ENCODE peak calls at places on chromosome X, in six cellular contexts. V, Y, X, E, A and H are unnamed samples.

GRCh38 chrX:120350458-120351138 is 11.3 kb upstream of the ATP1B4 start:
- DNase-seq in V (no peak), Y (no peak), X (no peak), E (no peak), A (no peak), H (no peak)

GRCh38 chrX:110454336-110454735 is 95.7 kb downstream of the RTL9 start:
- DNase-seq in V (no peak), Y (no peak), X (no peak), E (no peak), A (no peak), H (no peak)

GRCh38 chrX:51163730-51164129 is 168.9 kb upstream of the NUDT10 start:
- DNase-seq in V (no peak), Y (no peak), X (no peak), E (no peak), A (no peak), H (no peak)

GRCh38 chrX:74171465-74171864 is 132.5 kb upstream of the ZCCHC13 start:
- DNase-seq in V (no peak), Y (no peak), X (no peak), E (no peak), A (no peak), H (no peak)

GRCh38 chrX:370963-371745 is 15.6 kb downstream of the PPP2R3B start:
- DNase-seq in V (no peak), Y (no peak), X (no peak), E (no peak), A (no peak), H (no peak)

GRCh38 chrX:30308263-30309138 is 689 bp downstream of the NR0B1 start:
- DNase-seq in V (no peak), Y (peak), X (no peak), E (no peak), A (peak), H (no peak)

GRCh38 chrX:45743081-45743533 is 542.4 kb upstream of the DIPK2B start:
- DNase-seq in V (no peak), Y (no peak), X (no peak), E (no peak), A (peak), H (no peak)

GRCh38 chrX:127457161-127457560 is 595.0 kb downstream of the ACTRT1 start:
- DNase-seq in V (no peak), Y (no peak), X (no peak), E (no peak), A (no peak), H (no peak)

GRCh38 chrX:40078489-40079288 is 19.1 kb downstream of the BCOR start:
- DNase-seq in V (no peak), Y (no peak), X (no peak), E (no peak), A (no peak), H (no peak)

GRCh38 chrX:123215397-123216089 is 31.5 kb downstream of the GRIA3 start:
- DNase-seq in V (no peak), Y (no peak), X (no peak), E (no peak), A (no peak), H (no peak)

GRCh38 chrX:45840411-45840950 is 639.8 kb upstream of the DIPK2B start:
- DNase-seq in V (no peak), Y (no peak), X (no peak), E (no peak), A (no peak), H (no peak)

GRCh38 chrX:22314211-22314610 is 41.5 kb downstream of the CBLL2 start:
- DNase-seq in V (no peak), Y (no peak), X (no peak), E (no peak), A (no peak), H (no peak)

GRCh38 chrX:23792861-23793553 is 10.0 kb downstream of the SAT1 start:
- DNase-seq in V (no peak), Y (no peak), X (no peak), E (no peak), A (no peak), H (no peak)

GRCh38 chrX:4710618-4711433 is 997.4 kb upstream of the PRKX start:
- DNase-seq in V (no peak), Y (no peak), X (no peak), E (no peak), A (peak), H (no peak)

GRCh38 chrX:40733691-40734090 is 1.7 kb downstream of the MED14 start:
- DNase-seq in V (no peak), Y (no peak), X (no peak), E (no peak), A (no peak), H (no peak)

GRCh38 chrX:16005899-16006298 is 117.5 kb upstream of the GRPR start:
- DNase-seq in V (no peak), Y (no peak), X (no peak), E (no peak), A (no peak), H (no peak)

GRCh38 chrX:133995759-133996158 is 10.4 kb upstream of the GPC3 start:
- DNase-seq in V (no peak), Y (no peak), X (no peak), E (no peak), A (no peak), H (no peak)

GRCh38 chrX:116198810-116199209 is 28.3 kb downstream of the AGTR2 start:
- DNase-seq in V (no peak), Y (no peak), X (no peak), E (no peak), A (no peak), H (no peak)

GRCh38 chrX:135629342-135629741 is 84.1 kb upstream of the CT45A1 start:
- DNase-seq in V (no peak), Y (no peak), X (no peak), E (no peak), A (no peak), H (no peak)

GRCh38 chrX:135632353-135632752 is 81.1 kb upstream of the CT45A1 start:
- DNase-seq in V (no peak), Y (peak), X (no peak), E (no peak), A (no peak), H (no peak)
- TF ChIP-seq CTCF in V (no peak), Y (peak), X (no peak), E (no peak), A (no peak), H (no peak)

GRCh38 chrX:6644411-6644810 is 109.5 kb upstream of the VCX3A start:
- DNase-seq in V (no peak), Y (no peak), X (no peak), E (peak), A (no peak), H (no peak)
- TF ChIP-seq CTCF in V (no peak), Y (no peak), X (no peak), E (no peak), A (peak), H (no peak)

GRCh38 chrX:2388669-2389068 is 112.1 kb downstream of the DHRSX start:
- DNase-seq in V (no peak), Y (no peak), X (peak), E (no peak), A (no peak), H (no peak)

GRCh38 chrX:2389324-2389723 is 111.5 kb downstream of the DHRSX start:
- DNase-seq in V (no peak), Y (no peak), X (no peak), E (no peak), A (no peak), H (no peak)

GRCh38 chrX:2390754-2391153 is 110.0 kb downstream of the DHRSX start:
- DNase-seq in V (no peak), Y (no peak), X (no peak), E (no peak), A (no peak), H (no peak)

GRCh38 chrX:2385224-2385623 is 115.6 kb downstream of the DHRSX start:
- DNase-seq in V (no peak), Y (no peak), X (peak), E (no peak), A (no peak), H (no peak)

GRCh38 chrX:2387614-2388239 is 113.0 kb downstream of the DHRSX start:
- DNase-seq in V (no peak), Y (no peak), X (no peak), E (no peak), A (no peak), H (no peak)
- TF ChIP-seq CTCF in V (no peak), Y (no peak), X (no peak), E (no peak), A (no peak), H (no peak)

GRCh38 chrX:11600578-11600977 is 65.1 kb downstream of the ARHGAP6 start:
- DNase-seq in V (no peak), Y (no peak), X (no peak), E (no peak), A (no peak), H (no peak)
- TF ChIP-seq CTCF in V (no peak), Y (no peak), X (no peak), E (no peak), A (peak), H (no peak)

GRCh38 chrX:88397551-88397950 is 349.5 kb upstream of the CPXCR1 start:
- DNase-seq in V (no peak), Y (no peak), X (no peak), E (no peak), A (no peak), H (no peak)
- TF ChIP-seq CTCF in V (no peak), Y (no peak), X (no peak), E (no peak), A (peak), H (no peak)

GRCh38 chrX:152798945-152799344 is 29.5 kb upstream of the MAGEA6 start:
- DNase-seq in V (no peak), Y (no peak), X (no peak), E (no peak), A (no peak), H (no peak)
- TF ChIP-seq CTCF in V (no peak), Y (no peak), X (no peak), E (no peak), A (no peak), H (no peak)

GRCh38 chrX:11678174-11678573 is 12.5 kb upstream of the ARHGAP6 start:
- DNase-seq in V (no peak), Y (no peak), X (no peak), E (no peak), A (no peak), H (no peak)
- TF ChIP-seq CTCF in V (no peak), Y (peak), X (peak), E (no peak), A (peak), H (no peak)

GRCh38 chrX:47632664-47633063 is 2.9 kb upstream of the CFP start:
- DNase-seq in V (no peak), Y (no peak), X (no peak), E (no peak), A (no peak), H (no peak)

GRCh38 chrX:47629419-47630210 is at the start of gene CFP:
- DNase-seq in V (no peak), Y (no peak), X (no peak), E (no peak), A (no peak), H (no peak)

GRCh38 chrX:47625365-47625764 is 4.4 kb downstream of the CFP start:
- DNase-seq in V (no peak), Y (no peak), X (no peak), E (no peak), A (no peak), H (no peak)

GRCh38 chrX:47631676-47632075 is 1.9 kb upstream of the CFP start:
- DNase-seq in V (no peak), Y (no peak), X (no peak), E (no peak), A (no peak), H (no peak)

GRCh38 chrX:47628980-47629379 is 750 bp downstream of the CFP start:
- DNase-seq in V (no peak), Y (no peak), X (no peak), E (no peak), A (peak), H (no peak)
- TF ChIP-seq CTCF in V (no peak), Y (peak), X (no peak), E (no peak), A (peak), H (no peak)

DNA sequence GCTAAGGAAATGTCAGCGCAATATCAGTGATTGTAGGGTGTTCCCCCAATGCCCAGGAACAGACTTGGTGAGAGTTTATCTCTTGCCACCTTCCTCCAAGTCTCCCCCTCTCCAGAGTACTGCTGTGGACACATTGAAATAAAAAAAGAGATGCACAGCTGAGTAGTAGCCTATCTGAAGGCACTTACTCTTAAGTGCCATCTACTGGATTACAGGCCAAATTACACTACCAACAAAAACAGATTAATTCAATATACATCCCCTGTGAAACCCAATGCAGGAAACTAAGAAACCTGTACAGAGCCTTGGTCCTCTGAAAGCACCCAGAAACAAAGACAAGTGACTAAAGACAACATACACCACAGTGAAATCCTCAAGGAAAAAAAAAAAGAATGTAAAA is 460.3 kb downstream of the ZIC3 start:
- DNase-seq in V (no peak), Y (peak), X (no peak), E (no peak), A (no peak), H (no peak)
- TF ChIP-seq CTCF in V (no peak), Y (peak), X (no peak), E (peak), A (peak), H (no peak)